ENCODE peak calls at places on chromosomes 12 and 14, in six cellular contexts. L, I, X, K, H and J are unnamed samples.

GRCh38 chr14:57086271-57087162 is 182.2 kb downstream of the EXOC5 start:
- DNase-seq in K (no peak), H (no peak), L (no peak), X (no peak), I (no peak), J (no peak)

GRCh38 chr14:80958258-80958657 is 2.8 kb downstream of the TSHR start:
- DNase-seq in X (no peak), L (no peak), K (no peak), I (no peak), H (no peak), J (no peak)

GRCh38 chr12:31850268-31850667 is 108.9 kb upstream of the RESF1 start:
- DNase-seq in I (no peak), K (no peak), X (no peak), H (no peak), L (no peak), J (no peak)

GRCh38 chr12:28130625-28131598 is 59.3 kb upstream of the CCDC91 start:
- DNase-seq in X (no peak), I (no peak), H (no peak), L (no peak), K (no peak), J (no peak)

GRCh38 chr12:93308281-93308680 is 69.4 kb upstream of the NUDT4 start:
- DNase-seq in K (no peak), L (no peak), X (no peak), I (no peak), H (no peak), J (no peak)

GRCh38 chr12:29521951-29522350 is 24.5 kb upstream of the OVCH1 start:
- DNase-seq in I (no peak), K (no peak), L (no peak), X (no peak), H (no peak), J (no peak)

GRCh38 chr14:61561657-61562276 is 133.5 kb upstream of the HIF1A start:
- DNase-seq in I (peak; percentile 91), X (no peak), H (no peak), L (peak; percentile 76), K (no peak), J (peak; percentile 84)

GRCh38 chr12:111089616-111090015 is 169.2 kb upstream of the MYL2 start:
- DNase-seq in K (no peak), L (no peak), I (no peak), X (no peak), H (no peak), J (no peak)

GRCh38 chr14:100911665-100912316 is 8.3 kb upstream of the RTL1 start:
- DNase-seq in X (no peak), I (no peak), K (no peak), L (no peak), H (no peak), J (no peak)

GRCh38 chr14:104821229-104821945 is 20.5 kb downstream of the ZBTB42 start:
- DNase-seq in H (no peak), I (no peak), X (no peak), L (no peak), K (no peak), J (no peak)

GRCh38 chr14:100864960-100865681 is 38.4 kb downstream of the RTL1 start:
- DNase-seq in H (no peak), L (no peak), I (no peak), K (no peak), X (no peak), J (no peak)

GRCh38 chr14:101878222-101879211 is 85.9 kb upstream of the DYNC1H1 start:
- DNase-seq in I (no peak), L (no peak), H (no peak), K (no peak), X (no peak), J (peak; percentile 37)

GRCh38 chr14:98183556-98183955 is 1088.4 kb downstream of the BCL11B start:
- DNase-seq in I (no peak), L (no peak), H (no peak), X (no peak), K (no peak), J (no peak)

GRCh38 chr12:28955491-28955890 is 193.6 kb upstream of the FAR2 start:
- DNase-seq in H (no peak), X (no peak), I (no peak), L (no peak), K (no peak), J (no peak)

GRCh38 chr12:120225852-120226640 is 25.1 kb upstream of the RPLP0 start:
- DNase-seq in X (no peak), L (peak; percentile 82), I (peak; percentile 63), H (no peak), K (peak; percentile 75), J (peak; percentile 74)

GRCh38 chr14:51954657-51955056 is 34.7 kb upstream of the RTRAF start:
- DNase-seq in L (no peak), I (no peak), H (no peak), K (no peak), X (no peak), J (no peak)

GRCh38 chr14:50000215-50001145 is 107.6 kb downstream of the ARF6 start:
- DNase-seq in L (peak; percentile 67), K (no peak), I (peak; percentile 95), H (peak; percentile 59), X (peak; percentile 11), J (peak; percentile 56)

GRCh38 chr12:1738480-1738879 is 47.6 kb downstream of the ADIPOR2 start:
- DNase-seq in I (no peak), X (no peak), H (no peak), L (no peak), K (no peak), J (no peak)